ENCODE peak calls at places on chromosome 5, in four cellular contexts. One of them, this sample, is unnamed. For H3K9me3, the result is how much of the 10 kb centered on the place peaks cover.

GRCh38 chr5:127564002-127564769 is 46.7 kb downstream of the PRRC1 start:
- DNase-seq in CD8-positive, alpha-beta memory T cell: peak
- DNase-seq in iPS DF 6.9: peak
- DNase-seq in cardiac muscle cell: peak
- DNase-seq in this sample: peak

GRCh38 chr5:119411935-119412623 is 40.2 kb upstream of the HSD17B4 start:
- DNase-seq in CD8-positive, alpha-beta memory T cell: peak
- DNase-seq in iPS DF 6.9: peak
- DNase-seq in cardiac muscle cell: peak
- DNase-seq in this sample: no peak

GRCh38 chr5:131109540-131110255 is 55.4 kb downstream of the HINT1 start:
- DNase-seq in CD8-positive, alpha-beta memory T cell: peak
- DNase-seq in iPS DF 6.9: no peak
- DNase-seq in cardiac muscle cell: peak
- DNase-seq in this sample: peak

GRCh38 chr5:124747770-124748686 is 1.6 kb upstream of the ZNF608 start:
- DNase-seq in CD8-positive, alpha-beta memory T cell: no peak
- DNase-seq in iPS DF 6.9: no peak
- DNase-seq in cardiac muscle cell: peak
- DNase-seq in this sample: no peak

GRCh38 chr5:31859096-31859495 is 220.2 kb downstream of the PDZD2 start:
- DNase-seq in CD8-positive, alpha-beta memory T cell: no peak
- DNase-seq in iPS DF 6.9: no peak
- DNase-seq in cardiac muscle cell: no peak
- DNase-seq in this sample: no peak

GRCh38 chr5:7018601-7019000 is 305.4 kb downstream of the TENT4A start:
- DNase-seq in CD8-positive, alpha-beta memory T cell: no peak
- DNase-seq in iPS DF 6.9: no peak
- DNase-seq in cardiac muscle cell: no peak
- DNase-seq in this sample: no peak

GRCh38 chr5:74355041-74355440 is 285.5 kb downstream of the ENC1 start:
- DNase-seq in CD8-positive, alpha-beta memory T cell: no peak
- DNase-seq in iPS DF 6.9: no peak
- DNase-seq in cardiac muscle cell: no peak
- DNase-seq in this sample: no peak

GRCh38 chr5:157473383-157474370 is 13.7 kb downstream of the NIPAL4 start:
- DNase-seq in CD8-positive, alpha-beta memory T cell: no peak
- DNase-seq in iPS DF 6.9: no peak
- DNase-seq in cardiac muscle cell: no peak
- DNase-seq in this sample: no peak

GRCh38 chr5:181245427-181246275 is 1.9 kb upstream of the RACK1 start:
- DNase-seq in CD8-positive, alpha-beta memory T cell: no peak
- DNase-seq in iPS DF 6.9: no peak
- DNase-seq in cardiac muscle cell: no peak
- DNase-seq in this sample: no peak

GRCh38 chr5:107476783-107477182 is 194.0 kb downstream of the EFNA5 start:
- DNase-seq in CD8-positive, alpha-beta memory T cell: no peak
- DNase-seq in iPS DF 6.9: no peak
- DNase-seq in cardiac muscle cell: peak
- DNase-seq in this sample: no peak

GRCh38 chr5:150945501-150945900 is 40.7 kb upstream of the ZNF300 start:
- DNase-seq in CD8-positive, alpha-beta memory T cell: no peak
- DNase-seq in iPS DF 6.9: no peak
- DNase-seq in cardiac muscle cell: peak
- DNase-seq in this sample: no peak

GRCh38 chr5:150948539-150948938 is 43.8 kb upstream of the ZNF300 start:
- DNase-seq in CD8-positive, alpha-beta memory T cell: no peak
- DNase-seq in iPS DF 6.9: no peak
- DNase-seq in cardiac muscle cell: no peak
- DNase-seq in this sample: no peak

GRCh38 chr5:150946351-150946905 is 41.6 kb upstream of the ZNF300 start:
- DNase-seq in CD8-positive, alpha-beta memory T cell: no peak
- DNase-seq in iPS DF 6.9: no peak
- DNase-seq in cardiac muscle cell: peak
- DNase-seq in this sample: no peak

GRCh38 chr5:150945947-150946346 is 41.2 kb upstream of the ZNF300 start:
- DNase-seq in CD8-positive, alpha-beta memory T cell: no peak
- DNase-seq in iPS DF 6.9: no peak
- DNase-seq in cardiac muscle cell: peak
- DNase-seq in this sample: no peak
- H3K9me3 ChIP-seq in CD8-positive, alpha-beta memory T cell: under half
- H3K9me3 ChIP-seq in iPS DF 6.9: under half
- H3K9me3 ChIP-seq in cardiac muscle cell: under half
- H3K9me3 ChIP-seq in this sample: under half

GRCh38 chr5:165334186-165334585 is 1828.8 kb downstream of the MAT2B start:
- DNase-seq in CD8-positive, alpha-beta memory T cell: no peak
- DNase-seq in iPS DF 6.9: no peak
- DNase-seq in cardiac muscle cell: peak
- DNase-seq in this sample: no peak

GRCh38 chr5:165328856-165329255 is 1823.4 kb downstream of the MAT2B start:
- DNase-seq in CD8-positive, alpha-beta memory T cell: no peak
- DNase-seq in iPS DF 6.9: no peak
- DNase-seq in cardiac muscle cell: peak
- DNase-seq in this sample: no peak

DNA sequence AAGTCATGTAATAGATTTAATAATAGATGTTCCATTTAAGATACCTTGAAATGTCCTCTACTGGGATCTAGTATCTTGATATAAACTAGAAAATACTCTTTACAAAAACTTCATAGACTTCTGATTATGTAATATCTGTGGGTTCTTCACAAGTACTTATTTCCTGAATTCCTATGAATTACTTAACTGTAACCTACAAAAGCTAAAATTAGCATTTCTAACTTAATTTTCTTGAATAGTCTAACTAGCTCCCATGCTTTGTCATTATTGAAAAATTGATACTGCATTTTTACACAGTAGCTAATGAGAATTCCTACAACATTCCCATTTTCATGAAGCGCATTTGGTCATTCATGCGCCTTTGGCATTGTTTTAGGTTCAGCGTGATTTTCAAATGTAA is 1828.2 kb downstream of the MAT2B start:
- DNase-seq in CD8-positive, alpha-beta memory T cell: no peak
- DNase-seq in iPS DF 6.9: no peak
- DNase-seq in cardiac muscle cell: peak
- DNase-seq in this sample: no peak
- H3K9me3 ChIP-seq in CD8-positive, alpha-beta memory T cell: under half
- H3K9me3 ChIP-seq in iPS DF 6.9: under half
- H3K9me3 ChIP-seq in cardiac muscle cell: under half
- H3K9me3 ChIP-seq in this sample: under half

GRCh38 chr5:152464048-152464447 is 59.0 kb upstream of the NMUR2 start:
- DNase-seq in CD8-positive, alpha-beta memory T cell: no peak
- DNase-seq in iPS DF 6.9: no peak
- DNase-seq in cardiac muscle cell: no peak
- DNase-seq in this sample: no peak
- H3K9me3 ChIP-seq in CD8-positive, alpha-beta memory T cell: under half
- H3K9me3 ChIP-seq in iPS DF 6.9: under half
- H3K9me3 ChIP-seq in cardiac muscle cell: under half
- H3K9me3 ChIP-seq in this sample: under half

DNA sequence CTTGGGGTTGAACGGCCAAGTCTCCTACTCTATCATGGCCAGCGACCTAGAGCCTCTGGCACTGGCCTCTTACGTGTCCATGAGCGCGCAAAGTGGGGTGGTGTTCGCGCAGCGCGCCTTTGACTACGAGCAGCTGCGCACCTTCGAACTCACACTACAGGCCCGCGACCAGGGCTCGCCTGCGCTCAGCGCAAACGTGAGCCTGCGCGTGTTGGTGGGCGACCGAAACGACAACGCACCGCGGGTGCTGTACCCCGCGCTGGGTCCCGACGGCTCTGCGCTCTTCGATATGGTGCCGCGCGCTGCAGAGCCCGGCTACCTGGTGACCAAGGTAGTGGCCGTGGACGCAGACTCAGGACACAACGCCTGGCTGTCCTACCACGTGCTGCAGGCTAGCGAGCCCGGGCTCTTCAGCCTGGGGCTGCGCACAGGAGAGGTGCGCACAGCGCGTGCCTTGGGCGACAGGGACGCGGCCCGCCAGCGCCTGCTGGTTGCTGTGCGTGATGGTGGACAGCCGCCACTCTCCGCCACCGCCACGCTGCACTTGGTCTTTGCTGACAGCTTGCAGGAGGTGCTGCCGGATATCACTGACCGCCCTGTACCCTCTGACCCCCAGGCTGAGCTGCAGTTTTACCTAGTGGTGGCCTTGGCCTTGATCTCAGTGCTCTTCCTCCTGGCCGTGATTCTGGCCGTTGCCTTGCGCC is 2.0 kb downstream of the PCDHGB5 start:
- DNase-seq in CD8-positive, alpha-beta memory T cell: no peak
- DNase-seq in iPS DF 6.9: no peak
- DNase-seq in cardiac muscle cell: no peak
- DNase-seq in this sample: no peak
- H3K9me3 ChIP-seq in CD8-positive, alpha-beta memory T cell: under half
- H3K9me3 ChIP-seq in iPS DF 6.9: under half
- H3K9me3 ChIP-seq in cardiac muscle cell: under half
- H3K9me3 ChIP-seq in this sample: under half

GRCh38 chr5:154474957-154475334 is 3.1 kb downstream of the HAND1 start:
- DNase-seq in CD8-positive, alpha-beta memory T cell: no peak
- DNase-seq in iPS DF 6.9: no peak
- DNase-seq in cardiac muscle cell: no peak
- DNase-seq in this sample: no peak
- H3K9me3 ChIP-seq in CD8-positive, alpha-beta memory T cell: under half
- H3K9me3 ChIP-seq in iPS DF 6.9: under half
- H3K9me3 ChIP-seq in cardiac muscle cell: under half
- H3K9me3 ChIP-seq in this sample: under half

DNA sequence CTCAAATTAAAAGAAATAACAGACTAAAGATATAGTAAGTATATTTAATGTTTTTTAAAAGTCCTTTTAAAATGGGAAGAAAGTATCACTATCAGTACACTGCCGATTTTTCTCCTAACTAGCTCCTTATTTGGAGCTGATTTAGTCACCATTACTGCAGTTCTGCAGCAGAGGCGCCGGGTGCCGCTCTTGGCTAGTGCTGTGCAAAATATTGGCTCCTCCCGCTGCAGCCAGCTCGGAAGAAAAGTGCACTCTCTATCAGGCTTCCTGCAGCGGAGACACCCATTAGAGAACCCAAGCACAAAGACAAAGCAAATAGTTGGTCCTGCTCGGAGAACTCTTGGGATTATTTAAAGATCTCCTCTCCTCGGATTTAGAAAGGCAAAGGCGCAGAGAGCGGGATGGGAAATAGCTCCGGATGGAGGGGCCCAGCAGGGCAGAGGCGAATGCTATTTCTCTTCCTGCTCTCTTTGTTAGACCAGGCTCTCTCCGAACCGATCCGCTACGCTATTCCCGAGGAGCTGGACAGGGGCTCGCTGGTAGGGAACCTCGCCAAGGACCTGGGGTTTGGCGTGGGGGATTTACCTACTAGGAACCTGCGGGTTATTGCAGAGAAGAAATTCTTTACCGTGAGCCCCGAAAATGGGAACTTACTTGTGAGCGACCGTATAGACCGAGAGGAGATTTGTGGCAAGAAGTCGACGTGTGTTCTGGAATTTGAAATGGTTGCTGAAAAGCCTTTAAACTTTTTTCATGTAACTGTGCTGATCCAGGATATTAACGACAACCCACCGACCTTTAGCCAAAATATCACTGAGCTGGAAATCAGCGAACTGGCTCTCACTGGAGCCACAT is at the start of gene PCDHGB3:
- DNase-seq in CD8-positive, alpha-beta memory T cell: peak
- DNase-seq in iPS DF 6.9: no peak
- DNase-seq in cardiac muscle cell: peak
- DNase-seq in this sample: no peak
- H3K9me3 ChIP-seq in CD8-positive, alpha-beta memory T cell: under half
- H3K9me3 ChIP-seq in iPS DF 6.9: under half
- H3K9me3 ChIP-seq in cardiac muscle cell: under half
- H3K9me3 ChIP-seq in this sample: under half

DNA sequence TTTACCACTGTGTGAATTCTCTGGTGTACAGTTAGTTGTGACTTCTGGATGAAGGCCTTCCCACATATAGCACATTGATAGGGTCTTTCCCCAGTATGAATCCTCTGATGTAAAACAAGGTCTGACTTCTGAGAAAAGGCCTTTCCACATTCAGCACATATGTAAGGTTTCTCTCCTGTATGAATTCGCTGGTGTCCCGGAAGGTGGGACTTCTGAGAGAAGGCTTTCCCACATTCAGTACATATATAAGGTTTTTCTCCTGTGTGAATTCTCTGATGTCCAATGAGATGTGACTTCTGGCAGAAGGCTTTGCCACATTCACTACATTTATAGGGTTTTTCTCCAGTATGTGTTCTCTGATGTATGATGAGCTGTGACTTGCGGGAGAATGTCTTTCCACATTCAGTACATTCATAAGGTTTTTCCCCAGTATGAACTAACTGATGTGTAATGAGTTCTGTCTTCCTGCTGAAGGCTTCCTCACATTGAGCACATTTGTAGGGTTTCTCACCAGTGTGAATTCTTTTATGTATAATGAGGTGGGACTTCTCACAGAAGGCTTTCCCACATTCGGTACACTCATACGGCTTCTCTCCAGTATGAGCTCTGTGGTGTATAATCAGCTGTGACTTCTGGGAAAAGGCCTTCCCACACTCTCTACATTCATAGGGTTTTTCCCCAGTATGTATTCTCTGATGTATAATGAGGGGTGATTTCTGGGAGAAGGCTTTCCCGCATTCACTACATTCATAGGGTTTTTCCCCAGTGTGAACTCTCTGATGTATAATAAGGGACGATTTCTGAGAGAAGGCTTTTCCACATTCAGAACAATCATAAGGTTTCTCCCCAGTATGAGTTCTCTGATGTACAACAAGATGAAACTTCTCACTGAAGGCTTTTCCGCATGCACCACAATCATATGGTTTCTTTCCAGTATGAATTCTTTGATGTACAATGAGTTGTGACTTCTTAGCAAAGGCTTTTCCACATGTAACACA is 9.1 kb downstream of the ZNF300 start:
- DNase-seq in CD8-positive, alpha-beta memory T cell: no peak
- DNase-seq in iPS DF 6.9: no peak
- DNase-seq in cardiac muscle cell: no peak
- DNase-seq in this sample: no peak
- H3K9me3 ChIP-seq in CD8-positive, alpha-beta memory T cell: half or more
- H3K9me3 ChIP-seq in iPS DF 6.9: under half
- H3K9me3 ChIP-seq in cardiac muscle cell: under half
- H3K9me3 ChIP-seq in this sample: half or more

DNA sequence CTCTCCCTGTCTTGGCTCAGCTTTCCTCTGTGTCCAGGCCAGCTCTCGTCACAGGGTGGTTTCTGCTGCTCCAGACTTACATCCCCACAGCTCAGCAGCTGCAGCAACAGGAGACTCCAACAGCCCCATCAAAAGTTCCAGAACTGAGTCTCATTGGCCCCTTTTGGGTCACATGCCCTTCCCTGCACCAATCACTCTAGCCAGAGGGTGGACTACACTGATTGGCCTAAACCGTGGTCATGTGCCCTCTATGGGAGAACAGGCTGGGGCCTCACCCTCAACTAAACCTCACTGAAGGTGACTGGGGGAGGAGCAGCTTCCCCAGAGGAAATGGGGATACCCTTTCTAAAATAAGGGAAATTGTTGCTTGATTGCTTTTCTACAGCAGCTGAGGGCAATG is 44.4 kb upstream of the CPLX2 start:
- DNase-seq in CD8-positive, alpha-beta memory T cell: no peak
- DNase-seq in iPS DF 6.9: no peak
- DNase-seq in cardiac muscle cell: no peak
- DNase-seq in this sample: no peak
- H3K9me3 ChIP-seq in CD8-positive, alpha-beta memory T cell: under half
- H3K9me3 ChIP-seq in iPS DF 6.9: under half
- H3K9me3 ChIP-seq in cardiac muscle cell: under half
- H3K9me3 ChIP-seq in this sample: under half

This sample was measured in naive thymus-derived CD4-positive, alpha-beta T cell.